ENCODE peak calls at places on chromosomes 13 and 19, in nine cellular contexts. Z is pancreas; I is IMR-90; A is hepatic stellate cell; J is T follicular helper cell; K is erythroblast; Y is amygdala; V is NCI-H2107; C is activated CD4-positive, CD25-positive, alpha-beta regulatory T cell. G is an unnamed sample.

GRCh38 chr13:49635599-49636433 is 7.5 kb downstream of the ARL11 start:
- DNase-seq in Z (no peak), I (peak; percentile 43), A (no peak), J (no peak), K (no peak), Y (no peak), V (peak; percentile 8), C (no peak), G (peak; percentile 96)

GRCh38 chr19:377801-378581 is 31.0 kb downstream of the C2CD4C start:
- DNase-seq in Z (no peak), I (no peak), A (no peak), J (no peak), K (no peak), Y (no peak), V (no peak), C (no peak), G (no peak)

GRCh38 chr19:46481187-46481586 is 9.8 kb upstream of the PNMA8A start:
- DNase-seq in Z (no peak), I (peak; percentile 55), A (no peak), J (no peak), K (no peak), Y (no peak), V (no peak), C (no peak), G (no peak)

GRCh38 chr13:30659980-30660379 is 42.3 kb downstream of the USPL1 start:
- DNase-seq in Z (no peak), I (no peak), A (no peak), J (no peak), K (no peak), Y (no peak), V (no peak), C (no peak), G (no peak)

GRCh38 chr13:41709511-41709910 is 251.4 kb downstream of the VWA8 start:
- DNase-seq in Z (no peak), I (peak; percentile 28), A (no peak), J (no peak), K (no peak), Y (no peak), V (no peak), C (no peak), G (no peak)

GRCh38 chr13:79128158-79128557 is 277.9 kb downstream of the RBM26 start:
- DNase-seq in Z (no peak), I (peak; percentile 18), A (no peak), J (no peak), K (no peak), Y (no peak), V (no peak), C (no peak), G (peak; percentile 92)

GRCh38 chr13:97875911-97876310 is 77.6 kb upstream of the IPO5 start:
- DNase-seq in Z (no peak), I (no peak), A (no peak), J (no peak), K (no peak), Y (no peak), V (no peak), C (no peak), G (no peak)

GRCh38 chr19:49677232-49677881 is at the start of gene PRMT1:
- DNase-seq in Z (no peak), I (no peak), A (peak; percentile 54), J (peak; percentile 46), K (peak; percentile 77), Y (no peak), V (no peak), C (no peak), G (peak; percentile 80)

GRCh38 chr19:1757468-1758230 is 4.3 kb downstream of the ONECUT3 start:
- DNase-seq in Z (peak; percentile 49), I (no peak), A (no peak), J (no peak), K (no peak), Y (no peak), V (no peak), C (no peak), G (no peak)

GRCh38 chr13:65892859-65893258 is 1337.3 kb downstream of the PCDH9 start:
- DNase-seq in Z (no peak), I (peak; percentile 7), A (no peak), J (no peak), K (no peak), Y (no peak), V (no peak), C (no peak), G (no peak)

GRCh38 chr19:33499248-33499647 is 22.3 kb downstream of the PEPD start:
- DNase-seq in Z (peak; percentile 32), I (no peak), A (no peak), J (no peak), K (no peak), Y (no peak), V (no peak), C (no peak), G (no peak)

GRCh38 chr19:43966079-43966694 is 15.2 kb downstream of the ZNF221 start:
- DNase-seq in Z (no peak), I (no peak), A (no peak), J (no peak), K (no peak), Y (no peak), V (no peak), C (no peak), G (no peak)

GRCh38 chr13:85864963-85865530 is 65.8 kb upstream of the SLITRK6 start:
- DNase-seq in Z (no peak), I (peak; percentile 38), A (peak; percentile 3), J (no peak), K (peak; percentile 3), Y (no peak), V (no peak), C (no peak), G (peak; percentile 65)

GRCh38 chr13:43880451-43880850 is 747 bp downstream of the LACC1 start:
- DNase-seq in Z (no peak), I (no peak), A (no peak), J (no peak), K (no peak), Y (no peak), V (no peak), C (no peak), G (no peak)

GRCh38 chr19:22532388-22533310 is 101.5 kb upstream of the ZNF492 start:
- DNase-seq in Z (peak; percentile 99), I (no peak), A (no peak), J (no peak), K (no peak), Y (no peak), V (no peak), C (no peak), G (no peak)

GRCh38 chr13:100434010-100434763 is 154.4 kb downstream of the GGACT start:
- DNase-seq in Z (no peak), I (peak; percentile 68), A (peak; percentile 28), J (no peak), K (no peak), Y (no peak), V (no peak), C (no peak), G (no peak)

G was measured in OCI-M1.